ENCODE peak calls at places on chromosome 20, in four cellular contexts. I is uterus, G is tibial artery, O is IMR-90. Q is an unnamed sample.

GRCh38 chr20:48722002-48722731 is 105.6 kb downstream of the PREX1 start:
- DNase-seq in O (peak), I (no peak), G (peak), Q (no peak)

GRCh38 chr20:6122111-6122872 is 538 bp downstream of the FERMT1 start:
- DNase-seq in I (no peak), O (peak), G (no peak), Q (peak)

GRCh38 chr20:63501818-63502670 is 3.2 kb upstream of the EEF1A2 start:
- DNase-seq in G (no peak), I (no peak), O (peak), Q (no peak)

GRCh38 chr20:47490795-47491194 is 10.9 kb upstream of the NCOA3 start:
- DNase-seq in O (no peak), G (peak), I (no peak), Q (no peak)

GRCh38 chr20:46286380-46286779 is 21.9 kb downstream of the CDH22 start:
- DNase-seq in I (no peak), G (no peak), O (no peak), Q (no peak)

GRCh38 chr20:48098866-48099265 is 313.6 kb upstream of the SULF2 start:
- DNase-seq in G (no peak), I (no peak), O (no peak), Q (no peak)

GRCh38 chr20:31570735-31571617 is 34.1 kb upstream of the ID1 start:
- DNase-seq in O (no peak), I (no peak), G (no peak), Q (peak)

GRCh38 chr20:20915855-20916254 is 190.3 kb downstream of the LINC00237 start:
- DNase-seq in O (no peak), I (no peak), G (no peak), Q (no peak)

GRCh38 chr20:15162061-15162740 is 824.8 kb upstream of the FLRT3 start:
- DNase-seq in I (no peak), O (no peak), G (no peak), Q (no peak)

GRCh38 chr20:44807051-44807683 is 3.2 kb downstream of the RIMS4 start:
- DNase-seq in G (peak), I (no peak), O (no peak), Q (no peak)

GRCh38 chr20:1734269-1734858 is 76.8 kb upstream of the SIRPG start:
- DNase-seq in G (no peak), O (no peak), I (no peak), Q (no peak)

GRCh38 chr20:6818033-6818808 is 50.7 kb downstream of the BMP2 start:
- DNase-seq in G (no peak), I (no peak), O (no peak), Q (no peak)

GRCh38 chr20:49288784-49289696 is 11.2 kb upstream of the ZNFX1 start:
- DNase-seq in I (no peak), O (no peak), G (no peak), Q (no peak)

GRCh38 chr20:46063151-46063550 is 26.6 kb downstream of the NCOA5 start:
- DNase-seq in O (no peak), I (no peak), G (no peak), Q (no peak)

GRCh38 chr20:32338665-32339064 is 19.5 kb upstream of the ASXL1 start:
- DNase-seq in I (no peak), O (no peak), G (no peak), Q (no peak)

GRCh38 chr20:56762829-56763228 is 133.7 kb downstream of the TFAP2C start:
- DNase-seq in I (no peak), G (no peak), O (no peak), Q (no peak)

GRCh38 chr20:58019027-58019849 is 209.2 kb downstream of the ANKRD60 start:
- DNase-seq in I (no peak), O (peak), G (no peak), Q (no peak)

GRCh38 chr20:23508896-23509579 is 18.1 kb downstream of the CST8 start:
- DNase-seq in G (no peak), O (no peak), I (no peak), Q (no peak)

DNA sequence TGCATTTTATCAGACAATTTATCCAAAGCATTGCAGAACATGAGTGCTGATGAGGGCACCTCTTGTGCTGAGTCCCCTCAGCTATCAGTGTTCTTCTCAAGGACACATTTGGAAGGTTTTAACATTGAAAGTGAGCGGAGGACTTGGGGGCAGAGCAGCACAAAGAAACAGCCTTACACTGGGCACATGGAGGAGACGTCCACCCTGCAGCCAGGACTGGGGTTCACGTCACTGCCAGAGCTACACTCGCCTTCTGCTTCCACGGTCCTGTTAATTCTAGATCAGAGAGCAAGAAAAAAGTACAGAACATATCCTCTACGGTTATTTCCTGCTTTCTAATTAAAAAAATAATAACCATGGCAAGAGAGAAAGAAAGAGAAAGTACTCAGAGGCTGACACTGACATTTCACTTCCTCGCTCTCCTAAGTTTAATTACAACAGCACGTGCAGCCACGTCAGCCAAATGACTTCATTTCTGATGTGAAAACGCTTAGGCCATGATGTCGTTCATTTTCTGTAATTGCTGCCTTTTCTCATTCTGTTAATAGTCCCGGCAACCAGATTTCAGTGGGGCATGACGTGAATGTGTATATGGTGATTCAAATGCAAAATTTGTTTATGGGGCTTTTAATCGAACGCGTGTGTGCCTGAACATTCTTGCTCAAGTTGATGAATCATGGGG is 5.1 kb downstream of the PRND start:
- DNase-seq in G (no peak), I (peak), O (peak), Q (peak)
- H3K4me3 ChIP-seq in G (no peak), I (peak), O (no peak), Q (peak)

GRCh38 chr20:728022-728944 is 40.0 kb downstream of the SLC52A3 start:
- DNase-seq in I (no peak), O (peak), G (no peak), Q (no peak)

GRCh38 chr20:730005-730404 is 38.3 kb downstream of the SLC52A3 start:
- DNase-seq in O (no peak), I (no peak), G (no peak), Q (no peak)

GRCh38 chr20:732727-733126 is 35.6 kb downstream of the SLC52A3 start:
- DNase-seq in O (no peak), I (no peak), G (no peak), Q (no peak)

GRCh38 chr20:731891-732560 is 36.3 kb downstream of the SLC52A3 start:
- DNase-seq in G (no peak), O (no peak), I (no peak), Q (no peak)

GRCh38 chr20:733806-734205 is 34.5 kb downstream of the SLC52A3 start:
- DNase-seq in O (no peak), G (no peak), I (no peak), Q (no peak)
- H3K27ac ChIP-seq in O (no peak), G (no peak), I (no peak), Q (no peak)

GRCh38 chr20:34105978-34106675 is 5.9 kb downstream of the EIF2S2 start:
- DNase-seq in I (no peak), G (no peak), O (no peak), Q (no peak)
- H3K4me3 ChIP-seq in I (no peak), G (no peak), O (no peak), Q (no peak)

GRCh38 chr20:37345339-37346231 is at the start of gene SRC:
- DNase-seq in G (peak), O (peak), I (peak), Q (peak)

GRCh38 chr20:37346526-37347346 is 796 bp downstream of the SRC start:
- DNase-seq in G (peak), O (no peak), I (no peak), Q (peak)

GRCh38 chr20:37347347-37347823 is 1.4 kb downstream of the SRC start:
- DNase-seq in O (no peak), I (no peak), G (no peak), Q (no peak)

GRCh38 chr20:37344506-37345338 is 1.2 kb upstream of the SRC start:
- DNase-seq in O (no peak), I (no peak), G (peak), Q (peak)

GRCh38 chr20:37346232-37346525 is 239 bp downstream of the SRC start:
- DNase-seq in O (no peak), G (no peak), I (no peak), Q (no peak)
- H3K27ac ChIP-seq in O (peak), G (peak), I (peak), Q (peak)

GRCh38 chr20:35171438-35171752 is 477 bp upstream of the PROCR start:
- DNase-seq in I (no peak), G (no peak), O (no peak), Q (no peak)
- H3K4me3 ChIP-seq in I (peak), G (peak), O (peak), Q (peak)

GRCh38 chr20:51528263-51529026 is 14.1 kb downstream of the NFATC2 start:
- DNase-seq in G (no peak), O (no peak), I (no peak), Q (no peak)
- H3K27ac ChIP-seq in G (no peak), O (peak), I (no peak), Q (no peak)

DNA sequence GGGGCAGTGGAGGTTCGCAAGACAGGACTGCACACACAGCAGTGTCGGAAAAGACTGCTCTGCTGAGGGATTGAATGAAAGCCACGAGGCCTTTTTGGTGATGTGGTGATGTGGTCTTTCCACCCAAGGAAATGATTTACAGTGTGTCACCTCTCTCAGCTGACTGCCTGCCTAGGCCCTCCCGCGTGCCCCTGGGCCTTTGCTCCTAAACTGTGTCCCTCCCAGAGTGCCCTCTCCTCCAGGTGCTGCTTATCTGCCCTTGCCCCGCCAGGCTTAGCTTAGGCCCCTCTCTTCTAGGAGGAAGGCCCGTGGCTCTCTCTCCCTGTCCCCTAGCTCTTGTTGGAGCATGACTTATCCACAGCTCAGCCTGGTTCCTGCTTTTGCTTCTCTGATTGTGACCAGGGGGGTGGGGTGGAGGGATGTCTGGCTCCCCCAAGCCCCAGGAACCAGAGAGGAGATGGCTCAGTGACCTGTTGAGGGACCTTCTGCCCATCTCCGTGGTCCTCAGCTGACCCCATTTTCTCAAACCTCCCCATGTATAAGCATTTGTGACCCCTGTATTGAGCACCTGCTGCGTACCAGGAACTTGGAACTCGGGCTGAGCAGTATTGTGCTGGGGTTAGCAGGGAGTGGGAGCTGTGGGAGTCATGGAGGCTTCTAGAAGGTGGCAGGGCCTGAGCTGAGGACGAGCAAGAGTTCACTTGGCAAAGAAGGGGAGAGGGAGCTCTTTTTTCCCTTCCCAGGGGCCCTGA is 2.1 kb downstream of the SRC start:
- DNase-seq in G (peak), I (peak), O (no peak), Q (no peak)
- H3K4me3 ChIP-seq in G (peak), I (no peak), O (no peak), Q (no peak)

GRCh38 chr20:3754258-3754595 is 13.3 kb downstream of the ADISSP start:
- DNase-seq in O (no peak), G (no peak), I (no peak), Q (no peak)

GRCh38 chr20:3752386-3752759 is 15.2 kb downstream of the ADISSP start:
- DNase-seq in I (no peak), O (no peak), G (no peak), Q (no peak)

GRCh38 chr20:3751664-3752385 is 15.7 kb downstream of the ADISSP start:
- DNase-seq in O (no peak), G (no peak), I (no peak), Q (no peak)

GRCh38 chr20:3753501-3754257 is 13.9 kb downstream of the ADISSP start:
- DNase-seq in O (no peak), I (no peak), G (no peak), Q (no peak)

DNA sequence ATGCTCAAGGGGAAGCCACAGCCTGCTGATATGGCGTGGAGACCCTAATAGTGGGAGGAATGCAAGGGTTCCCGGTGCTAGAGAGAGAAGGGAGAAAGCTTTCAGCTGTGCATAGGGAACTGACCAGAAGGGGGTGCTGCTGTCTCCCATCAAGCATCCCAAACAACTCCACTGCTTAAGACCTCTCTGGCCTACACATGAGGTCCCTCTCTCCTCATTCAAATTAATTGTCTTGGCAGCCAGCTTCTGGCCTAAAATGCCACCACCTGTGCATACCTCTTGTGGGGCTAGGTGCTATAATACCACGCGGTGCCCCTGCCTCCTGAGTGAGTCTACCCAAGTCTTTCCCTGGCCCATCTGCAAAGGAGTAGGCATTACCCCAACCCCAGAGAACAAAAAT is 14.5 kb downstream of the ADISSP start:
- DNase-seq in G (no peak), O (peak), I (peak), Q (peak)
- H3K27ac ChIP-seq in G (no peak), O (no peak), I (no peak), Q (no peak)

GRCh38 chr20:25083141-25083772 is 1.3 kb upstream of the VSX1 start:
- DNase-seq in G (no peak), I (no peak), O (no peak), Q (no peak)
- H3K4me3 ChIP-seq in G (no peak), I (no peak), O (no peak), Q (no peak)

DNA sequence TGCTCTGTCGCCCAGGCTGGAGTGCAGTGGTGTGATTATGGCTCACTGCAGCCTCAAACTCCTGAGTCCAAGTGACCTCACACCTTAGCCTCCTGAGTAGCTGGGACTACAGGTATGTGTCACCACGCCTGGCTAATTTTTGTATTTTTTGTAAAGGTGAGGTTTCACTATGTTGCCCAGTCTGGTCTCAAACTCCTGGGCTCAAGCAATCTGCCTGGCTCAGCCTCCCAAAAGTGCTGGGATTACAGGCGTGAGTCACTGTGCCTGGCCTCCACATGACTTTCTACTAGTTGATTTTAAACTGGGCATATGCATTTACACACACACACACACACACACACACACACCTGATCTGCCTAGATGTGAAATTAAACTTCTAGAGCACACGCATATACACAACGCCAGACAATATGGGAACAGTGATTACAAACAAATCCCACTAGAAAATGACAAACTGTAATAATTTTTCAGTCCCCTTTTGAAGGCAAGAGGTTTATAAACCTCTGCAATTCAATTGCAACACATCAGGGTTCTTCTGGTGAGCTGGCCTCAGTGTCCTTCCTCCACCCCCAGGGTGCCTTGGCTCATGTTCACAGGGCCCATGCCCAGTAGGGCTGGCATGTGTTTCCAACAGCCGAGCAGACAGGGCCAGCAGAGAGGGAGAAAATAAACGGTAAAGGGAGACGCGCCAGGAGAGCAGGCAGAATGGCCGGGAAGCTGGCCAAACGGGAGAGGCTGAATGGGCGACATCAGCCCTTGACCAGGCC is 31.2 kb downstream of the PARD6B start:
- DNase-seq in O (peak), I (peak), G (peak), Q (peak)
- H3K27ac ChIP-seq in O (peak), I (peak), G (peak), Q (no peak)